ENCODE peak calls at places on chromosome 22, in eight cellular contexts. P is adipocyte; B is naive thymus-derived CD4-positive, alpha-beta T cell; Y is hepatocyte; I is neuronal stem cell; E is dorsolateral prefrontal cortex; H is H1; L is uterus. T is an unnamed sample.

GRCh38 chr22:49488943-49489342 is 338.7 kb downstream of the BRD1 start:
- DNase-seq in B (no peak), L (no peak), P (no peak), E (no peak), H (no peak), Y (no peak), I (no peak), T (no peak)

GRCh38 chr22:33477131-33478111 is 419.2 kb upstream of the SYN3 start:
- DNase-seq in I (no peak), Y (no peak), P (no peak), L (no peak), H (no peak), B (no peak), E (no peak), T (no peak)

GRCh38 chr22:31036671-31037550 is 44.2 kb upstream of the SMTN start:
- DNase-seq in H (no peak), E (no peak), L (peak; percentile 77), Y (no peak), B (no peak), I (no peak), P (peak; percentile 90), T (peak; percentile 37)

GRCh38 chr22:41245917-41246499 is 5.3 kb upstream of the CHADL start:
- DNase-seq in B (no peak), I (no peak), E (no peak), H (peak; percentile 83), P (no peak), L (no peak), Y (no peak), T (no peak)

GRCh38 chr22:44892243-44892642 is 117.6 kb downstream of the PHF21B start:
- DNase-seq in B (no peak), I (no peak), L (no peak), H (no peak), E (no peak), Y (no peak), P (no peak), T (no peak)

GRCh38 chr22:28582806-28583205 is 96.8 kb downstream of the TTC28 start:
- DNase-seq in Y (no peak), L (no peak), E (no peak), B (no peak), P (peak; percentile 91), H (no peak), I (no peak), T (no peak)

GRCh38 chr22:35212020-35212419 is 45.3 kb upstream of the HMGXB4 start:
- DNase-seq in H (no peak), I (no peak), P (peak; percentile 16), L (no peak), Y (peak; percentile 62), B (no peak), E (no peak), T (no peak)

GRCh38 chr22:27668828-27669797 is 132.4 kb downstream of the MN1 start:
- DNase-seq in H (no peak), I (no peak), E (no peak), B (no peak), P (no peak), L (peak; percentile 23), Y (peak; percentile 90), T (no peak)

GRCh38 chr22:28939932-28940331 is 56.6 kb downstream of the ZNRF3 start:
- DNase-seq in B (no peak), I (no peak), E (no peak), H (no peak), P (no peak), L (no peak), Y (no peak), T (no peak)

GRCh38 chr22:45248832-45249561 is 8.3 kb upstream of the KIAA0930 start:
- DNase-seq in P (no peak), E (no peak), B (no peak), I (no peak), L (no peak), H (no peak), Y (no peak), T (no peak)

GRCh38 chr22:23263651-23264555 is 83.6 kb downstream of the BCR start:
- DNase-seq in B (peak; percentile 31), H (no peak), P (no peak), E (peak; percentile 49), Y (no peak), I (no peak), L (no peak), T (no peak)

GRCh38 chr22:37804886-37805857 is 2.6 kb upstream of the GCAT start:
- DNase-seq in E (peak; percentile 87), I (no peak), Y (peak; percentile 92), H (peak; percentile 97), B (peak; percentile 65), P (peak; percentile 88), L (peak; percentile 87), T (peak; percentile 66)

GRCh38 chr22:44727709-44728108 is 24.7 kb upstream of the ARHGAP8 start:
- DNase-seq in B (no peak), H (no peak), P (no peak), I (no peak), Y (no peak), E (no peak), L (no peak), T (no peak)

GRCh38 chr22:41204992-41205900 is at the start of gene L3MBTL2:
- DNase-seq in I (peak; percentile 96), L (peak; percentile 97), P (peak; percentile 99), Y (peak; percentile 98), H (peak; percentile 99), B (peak; percentile 97), E (peak; percentile 99), T (peak; percentile 96)

GRCh38 chr22:30344447-30345200 is 12.1 kb downstream of the SF3A1 start:
- DNase-seq in Y (no peak), I (no peak), B (no peak), P (no peak), L (no peak), H (no peak), E (no peak), T (peak; percentile 71)

GRCh38 chr22:27588915-27589314 is 212.6 kb downstream of the MN1 start:
- DNase-seq in H (no peak), I (no peak), L (no peak), E (no peak), Y (no peak), B (no peak), P (no peak), T (no peak)

GRCh38 chr22:20299736-20300136 is 20.1 kb downstream of the DGCR6L start:
- DNase-seq in L (no peak), E (no peak), H (no peak), P (no peak), I (no peak), B (peak; percentile 73), Y (peak; percentile 66), T (no peak)
- H3K4me3 ChIP-seq in L (peak overlapping the region; percentile 47), E (peak overlapping the region; percentile 58), H (peak overlapping the region; percentile 43), P (peak overlapping the region; percentile 68), I (peak overlapping the region; percentile 33), B (peak overlapping the region; percentile 63), Y (peak overlapping the region; percentile 36), T (peak overlapping the region; percentile 40)

GRCh38 chr22:39457047-39457545 is 284 bp downstream of the MGAT3 start:
- DNase-seq in H (no peak), P (peak; percentile 24), B (no peak), Y (peak; percentile 49), E (no peak), I (no peak), L (no peak), T (no peak)
- H3K4me3 ChIP-seq in H (peak overlapping the region; percentile 46), P (peak overlapping the region; percentile 58), B (no peak overlapping the region), Y (peak overlapping the region; percentile 82), E (peak overlapping the region; percentile 71), I (peak overlapping the region; percentile 68), L (peak overlapping the region; percentile 52), T (peak overlapping the region; percentile 40)

GRCh38 chr22:39661501-39661841 is 90.9 kb downstream of the CACNA1I start:
- DNase-seq in E (no peak), P (no peak), Y (no peak), I (no peak), L (no peak), B (no peak), H (no peak), T (no peak)

GRCh38 chr22:39663751-39664150 is 93.2 kb downstream of the CACNA1I start:
- DNase-seq in I (no peak), L (no peak), Y (no peak), P (no peak), B (no peak), H (no peak), E (no peak), T (no peak)

GRCh38 chr22:39664485-39665200 is 94.1 kb downstream of the CACNA1I start:
- DNase-seq in H (peak; percentile 90), Y (peak; percentile 38), E (no peak), B (peak; percentile 39), I (peak; percentile 62), L (no peak), P (no peak), T (no peak)

GRCh38 chr22:39662677-39663034 is 92.1 kb downstream of the CACNA1I start:
- DNase-seq in H (peak; percentile 84), P (no peak), E (no peak), B (no peak), I (no peak), L (no peak), Y (no peak), T (no peak)

DNA sequence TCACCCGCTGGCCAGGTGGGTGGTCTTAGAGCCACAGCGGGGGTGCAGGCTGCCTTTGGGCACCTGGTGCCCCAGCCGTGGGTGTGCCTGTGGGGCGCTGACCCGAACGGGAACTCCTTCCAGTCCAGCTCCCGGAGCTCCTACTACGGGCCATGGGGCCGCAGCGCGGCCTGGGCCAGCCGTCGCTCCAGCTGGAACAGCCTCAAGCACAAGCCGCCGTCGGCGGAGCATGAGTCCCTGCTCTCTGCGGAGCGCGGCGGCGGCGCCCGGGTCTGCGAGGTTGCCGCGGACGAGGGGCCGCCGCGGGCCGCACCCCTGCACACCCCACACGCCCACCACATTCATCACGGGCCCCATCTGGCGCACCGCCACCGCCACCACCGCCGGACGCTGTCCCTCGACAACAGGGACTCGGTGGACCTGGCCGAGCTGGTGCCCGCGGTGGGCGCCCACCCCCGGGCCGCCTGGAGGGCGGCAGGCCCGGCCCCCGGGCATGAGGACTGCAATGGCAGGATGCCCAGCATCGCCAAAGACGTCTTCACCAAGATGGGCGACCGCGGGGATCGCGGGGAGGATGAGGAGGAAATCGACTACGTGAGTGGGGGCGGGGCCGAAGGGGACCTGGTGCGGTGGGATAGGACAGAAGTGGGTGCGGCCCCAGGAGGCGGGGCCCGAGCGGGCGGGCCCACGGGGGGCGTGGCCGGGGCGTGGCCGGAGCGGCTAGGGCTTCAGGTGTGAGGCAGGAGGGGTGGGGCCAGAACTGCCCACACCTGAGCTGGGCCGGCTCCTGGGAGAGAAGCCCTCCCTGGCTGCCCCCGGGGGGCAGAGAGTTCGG is 91.5 kb downstream of the CACNA1I start:
- DNase-seq in L (peak; percentile 25), B (peak; percentile 89), H (peak; percentile 98), I (no peak), Y (peak; percentile 69), E (no peak), P (no peak), T (no peak)
- H3K4me3 ChIP-seq in L (no peak overlapping the region), B (peak overlapping the region; percentile 73), H (peak overlapping the region; percentile 56), I (no peak overlapping the region), Y (no peak overlapping the region), E (no peak overlapping the region), P (no peak overlapping the region), T (no peak overlapping the region)

GRCh38 chr22:36350751-36351594 is 36.8 kb downstream of the MYH9 start:
- DNase-seq in Y (peak; percentile 47), L (no peak), P (peak; percentile 57), E (no peak), H (no peak), B (no peak), I (no peak), T (no peak)
- H3K4me3 ChIP-seq in Y (no peak overlapping the region), L (no peak overlapping the region), P (no peak overlapping the region), E (no peak overlapping the region), H (no peak overlapping the region), B (no peak overlapping the region), I (no peak overlapping the region), T (no peak overlapping the region)

GRCh38 chr22:25027052-25027525 is 74.6 kb downstream of the KIAA1671 start:
- DNase-seq in E (no peak), H (no peak), Y (peak; percentile 42), P (no peak), I (no peak), L (no peak), B (no peak), T (no peak)
- H3K4me3 ChIP-seq in E (no peak overlapping the region), H (no peak overlapping the region), Y (no peak overlapping the region), P (no peak overlapping the region), I (no peak overlapping the region), L (no peak overlapping the region), B (no peak overlapping the region), T (no peak overlapping the region)

T was measured in Jurkat, Clone E6-1.